ENCODE peak calls at places on chromosome 20, in five cellular contexts. A, Z, Q, H and S are unnamed samples.

GRCh38 chr20:10578607-10579006 is 95.2 kb downstream of the JAG1 start:
- DNase-seq in Q (peak), Z (no peak), H (no peak), A (peak), S (no peak)

GRCh38 chr20:55714082-55714481 is 291.2 kb downstream of the CBLN4 start:
- DNase-seq in H (no peak), Q (no peak), A (no peak), Z (no peak), S (no peak)

GRCh38 chr20:8330316-8330784 is 198.3 kb downstream of the PLCB1 start:
- DNase-seq in Q (no peak), A (no peak), H (no peak), Z (no peak), S (no peak)

GRCh38 chr20:8721098-8721497 is 347.8 kb upstream of the PLCB4 start:
- DNase-seq in A (peak), Z (peak), Q (peak), H (peak), S (peak)

GRCh38 chr20:47357296-47358051 is 975 bp upstream of the ZMYND8 start:
- DNase-seq in Q (peak), Z (peak), A (peak), H (no peak), S (peak)

GRCh38 chr20:46767127-46767761 is 57.8 kb downstream of the SLC2A10 start:
- DNase-seq in Z (peak), Q (peak), H (no peak), A (peak), S (peak)

GRCh38 chr20:32823078-32823477 is 3.3 kb downstream of the MAPRE1 start:
- DNase-seq in Z (no peak), H (no peak), A (no peak), Q (peak), S (no peak)

GRCh38 chr20:58852559-58853271 is at the start of gene GNAS:
- DNase-seq in H (no peak), Z (peak), Q (peak), A (no peak), S (peak)

GRCh38 chr20:45469336-45470261 is at the start of gene WFDC2:
- DNase-seq in Q (no peak), H (no peak), Z (no peak), A (no peak), S (peak)

GRCh38 chr20:48107560-48107959 is 322.3 kb upstream of the SULF2 start:
- DNase-seq in Q (no peak), Z (no peak), H (no peak), A (no peak), S (no peak)

GRCh38 chr20:43194187-43194586 is 4.5 kb upstream of the PTPRT start:
- DNase-seq in A (no peak), H (no peak), Q (no peak), Z (no peak), S (no peak)

GRCh38 chr20:6731951-6732580 is 35.4 kb upstream of the BMP2 start:
- DNase-seq in H (no peak), A (no peak), Z (no peak), Q (no peak), S (no peak)

GRCh38 chr20:63707558-63708300 is at the start of the genes ARFRP1 and ZGPAT:
- DNase-seq in Z (peak), A (peak), Q (peak), H (no peak), S (peak)

GRCh38 chr20:58416832-58417231 is 27.8 kb downstream of the VAPB start:
- DNase-seq in Q (no peak), H (no peak), A (no peak), Z (no peak), S (no peak)

GRCh38 chr20:56974499-56975250 is 291.8 kb downstream of the BMP7 start:
- DNase-seq in A (peak), Q (peak), Z (peak), H (no peak), S (peak)

GRCh38 chr20:8670900-8671229 is 398.0 kb upstream of the PLCB4 start:
- DNase-seq in Q (no peak), Z (no peak), A (no peak), H (no peak), S (no peak)

GRCh38 chr20:49739042-49739441 is 25.4 kb upstream of the B4GALT5 start:
- DNase-seq in A (no peak), Z (no peak), Q (no peak), H (no peak), S (no peak)

GRCh38 chr20:49866051-49866450 is 49.3 kb downstream of the SPATA2 start:
- DNase-seq in H (peak), A (no peak), Z (no peak), Q (no peak), S (no peak)

GRCh38 chr20:4836473-4836872 is 114.8 kb downstream of the PRND start:
- DNase-seq in Z (no peak), Q (no peak), H (no peak), A (no peak), S (no peak)

GRCh38 chr20:54550776-54551396 is 75.5 kb downstream of the DOK5 start:
- DNase-seq in Z (no peak), H (no peak), A (no peak), Q (no peak), S (no peak)

GRCh38 chr20:63553933-63554290 is at the start of gene FNDC11:
- DNase-seq in H (no peak), Z (peak), A (no peak), Q (no peak), S (peak)

GRCh38 chr20:16349518-16350295 is 223.5 kb downstream of the KIF16B start:
- DNase-seq in A (no peak), Z (no peak), H (no peak), Q (no peak), S (no peak)

GRCh38 chr20:38211200-38212097 is 46.4 kb upstream of the TGM2 start:
- DNase-seq in H (no peak), Z (no peak), A (no peak), Q (no peak), S (no peak)

GRCh38 chr20:46558511-46558959 is 8.1 kb upstream of the OCSTAMP start:
- DNase-seq in Z (no peak), A (no peak), H (no peak), Q (peak), S (no peak)

GRCh38 chr20:59145926-59146800 is 17.5 kb upstream of the ZNF831 start:
- DNase-seq in H (no peak), Z (no peak), Q (no peak), A (no peak), S (no peak)

GRCh38 chr20:9616455-9616805 is 102.0 kb downstream of the LAMP5 start:
- DNase-seq in A (no peak), Q (no peak), H (no peak), Z (no peak), S (peak)

GRCh38 chr20:9021699-9022098 is 47.2 kb upstream of the PLCB4 start:
- DNase-seq in Z (no peak), H (no peak), Q (no peak), A (no peak), S (peak)

GRCh38 chr20:59159091-59159821 is 4.4 kb upstream of the ZNF831 start:
- DNase-seq in Q (no peak), H (no peak), A (no peak), Z (no peak), S (peak)

GRCh38 chr20:33832113-33832853 is 21.1 kb downstream of the CHMP4B start:
- DNase-seq in Q (no peak), A (no peak), Z (no peak), H (no peak), S (peak)

GRCh38 chr20:9225879-9226278 is 157.0 kb downstream of the PLCB4 start:
- DNase-seq in H (no peak), Z (no peak), Q (no peak), A (no peak), S (no peak)

GRCh38 chr20:57544838-57545564 is 15.9 kb upstream of the PCK1 start:
- DNase-seq in A (no peak), Z (peak), Q (no peak), H (no peak), S (no peak)

GRCh38 chr20:32189691-32190607 is 17.6 kb downstream of the PLAGL2 start:
- DNase-seq in Z (no peak), Q (no peak), A (no peak), H (no peak), S (peak)

GRCh38 chr20:38139919-38140753 is 24.9 kb downstream of the TGM2 start:
- DNase-seq in A (no peak), Z (no peak), H (no peak), Q (no peak), S (no peak)

GRCh38 chr20:57013741-57014140 is 252.7 kb downstream of the BMP7 start:
- DNase-seq in Z (peak), Q (no peak), A (no peak), H (no peak), S (peak)

GRCh38 chr20:19958243-19958642 is 58.9 kb upstream of the NAA20 start:
- DNase-seq in Z (no peak), H (no peak), Q (no peak), A (no peak), S (no peak)

GRCh38 chr20:22836211-22836610 is 198.9 kb upstream of the SSTR4 start:
- DNase-seq in H (no peak), Q (no peak), Z (no peak), A (no peak), S (no peak)

GRCh38 chr20:22838001-22838400 is 197.1 kb upstream of the SSTR4 start:
- DNase-seq in A (no peak), H (no peak), Z (no peak), Q (no peak), S (no peak)

GRCh38 chr20:22834651-22835256 is 200.4 kb upstream of the SSTR4 start:
- DNase-seq in Z (no peak), A (no peak), H (no peak), Q (no peak), S (no peak)

GRCh38 chr20:22833851-22834250 is 201.3 kb upstream of the SSTR4 start:
- DNase-seq in H (no peak), Z (peak), Q (no peak), A (no peak), S (no peak)

GRCh38 chr20:22836877-22837276 is 198.2 kb upstream of the SSTR4 start:
- DNase-seq in Z (peak), Q (no peak), H (no peak), A (no peak), S (no peak)
- TF ChIP-seq REST in Z (no peak), Q (no peak), H (no peak), A (no peak), S (no peak)

GRCh38 chr20:51189814-51190782 is 167.2 kb upstream of the KCNG1 start:
- DNase-seq in A (no peak), H (no peak), Q (no peak), Z (no peak), S (no peak)

GRCh38 chr20:51185277-51185676 is 162.4 kb upstream of the KCNG1 start:
- DNase-seq in H (no peak), Q (no peak), A (no peak), Z (peak), S (no peak)

GRCh38 chr20:51188941-51189340 is 166.0 kb upstream of the KCNG1 start:
- DNase-seq in A (no peak), Q (no peak), H (no peak), Z (no peak), S (no peak)

GRCh38 chr20:51185861-51186260 is 163.0 kb upstream of the KCNG1 start:
- DNase-seq in Z (no peak), H (no peak), A (no peak), Q (no peak), S (no peak)

GRCh38 chr20:51187318-51187717 is 164.4 kb upstream of the KCNG1 start:
- DNase-seq in Z (no peak), A (no peak), Q (no peak), H (no peak), S (no peak)
- TF ChIP-seq EZH2 in Z (no peak), A (no peak), Q (no peak), H (no peak), S (no peak)

GRCh38 chr20:2691663-2692035 is 931 bp upstream of the EBF4 start:
- DNase-seq in Z (no peak), Q (no peak), H (no peak), A (no peak), S (no peak)

GRCh38 chr20:2693286-2693995 is 861 bp downstream of the EBF4 start:
- DNase-seq in Q (no peak), H (no peak), Z (no peak), A (no peak), S (peak)

GRCh38 chr20:2691127-2691526 is 1.5 kb upstream of the EBF4 start:
- DNase-seq in Q (no peak), A (no peak), Z (no peak), H (no peak), S (no peak)

GRCh38 chr20:2692886-2693285 is 306 bp downstream of the EBF4 start:
- DNase-seq in Q (no peak), H (no peak), Z (peak), A (no peak), S (no peak)

GRCh38 chr20:2692036-2692885 is at the start of gene EBF4:
- DNase-seq in Z (peak), H (no peak), Q (no peak), A (no peak), S (peak)
- TF ChIP-seq REST in Z (no peak), H (no peak), Q (no peak), A (no peak), S (no peak)

GRCh38 chr20:62551408-62552323 is 75.9 kb upstream of the GATA5 start:
- DNase-seq in A (no peak), Z (no peak), Q (no peak), H (no peak), S (peak)
- TF ChIP-seq EZH2 in A (no peak), Z (peak), Q (peak), H (no peak), S (no peak)

GRCh38 chr20:44215125-44215524 is 4.6 kb upstream of the OSER1 start:
- DNase-seq in Z (peak), A (peak), Q (peak), H (no peak), S (peak)
- TF ChIP-seq REST in Z (no peak), A (no peak), Q (no peak), H (no peak), S (no peak)

GRCh38 chr20:51801220-51801991 is 915 bp downstream of the SALL4 start:
- DNase-seq in Q (no peak), Z (no peak), H (no peak), A (no peak), S (peak)
- TF ChIP-seq EZH2 in Q (no peak), Z (no peak), H (no peak), A (no peak), S (no peak)

GRCh38 chr20:36113566-36114247 is 40.8 kb upstream of the EPB41L1 start:
- DNase-seq in Q (no peak), A (no peak), H (peak), Z (no peak), S (peak)

GRCh38 chr20:36112112-36112511 is 42.4 kb upstream of the EPB41L1 start:
- DNase-seq in Z (no peak), Q (no peak), A (no peak), H (no peak), S (no peak)

GRCh38 chr20:36110936-36111445 is 43.5 kb upstream of the EPB41L1 start:
- DNase-seq in Z (no peak), A (no peak), H (no peak), Q (no peak), S (no peak)

GRCh38 chr20:36114707-36115106 is 39.8 kb upstream of the EPB41L1 start:
- DNase-seq in H (no peak), A (no peak), Z (no peak), Q (no peak), S (no peak)

DNA sequence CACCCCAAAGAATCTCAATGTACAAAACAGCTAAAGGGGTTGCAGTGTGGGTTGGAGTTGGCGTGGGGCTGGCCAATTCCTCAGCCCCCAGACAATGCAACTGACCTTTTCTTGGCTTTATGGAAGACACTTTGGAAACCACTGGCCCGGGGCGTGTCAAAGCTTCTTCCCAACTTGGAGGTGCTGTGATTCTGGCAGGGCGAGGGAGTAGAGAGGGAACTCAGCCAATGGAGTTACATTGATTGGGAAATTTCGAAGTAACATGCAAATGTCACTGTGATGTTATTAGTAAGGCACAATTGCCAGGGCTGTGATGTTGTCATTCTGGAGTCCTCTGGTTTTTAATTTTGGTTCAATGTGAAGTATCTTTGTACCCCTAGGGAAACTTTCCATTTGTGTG is 41.5 kb upstream of the EPB41L1 start:
- DNase-seq in Z (no peak), A (no peak), H (no peak), Q (no peak), S (no peak)
- TF ChIP-seq REST in Z (no peak), A (no peak), H (no peak), Q (no peak), S (no peak)

GRCh38 chr20:13221673-13222318 is 722 bp downstream of the ISM1 start:
- DNase-seq in Q (peak), H (no peak), A (peak), Z (no peak), S (peak)

GRCh38 chr20:13221313-13221672 is 219 bp downstream of the ISM1 start:
- DNase-seq in Q (no peak), A (no peak), Z (no peak), H (no peak), S (no peak)

GRCh38 chr20:13219327-13220193 is 1.5 kb upstream of the ISM1 start:
- DNase-seq in Z (no peak), Q (no peak), H (no peak), A (no peak), S (peak)

GRCh38 chr20:13220857-13221297 is at the start of gene ISM1:
- DNase-seq in H (no peak), Z (no peak), A (no peak), Q (no peak), S (peak)

DNA sequence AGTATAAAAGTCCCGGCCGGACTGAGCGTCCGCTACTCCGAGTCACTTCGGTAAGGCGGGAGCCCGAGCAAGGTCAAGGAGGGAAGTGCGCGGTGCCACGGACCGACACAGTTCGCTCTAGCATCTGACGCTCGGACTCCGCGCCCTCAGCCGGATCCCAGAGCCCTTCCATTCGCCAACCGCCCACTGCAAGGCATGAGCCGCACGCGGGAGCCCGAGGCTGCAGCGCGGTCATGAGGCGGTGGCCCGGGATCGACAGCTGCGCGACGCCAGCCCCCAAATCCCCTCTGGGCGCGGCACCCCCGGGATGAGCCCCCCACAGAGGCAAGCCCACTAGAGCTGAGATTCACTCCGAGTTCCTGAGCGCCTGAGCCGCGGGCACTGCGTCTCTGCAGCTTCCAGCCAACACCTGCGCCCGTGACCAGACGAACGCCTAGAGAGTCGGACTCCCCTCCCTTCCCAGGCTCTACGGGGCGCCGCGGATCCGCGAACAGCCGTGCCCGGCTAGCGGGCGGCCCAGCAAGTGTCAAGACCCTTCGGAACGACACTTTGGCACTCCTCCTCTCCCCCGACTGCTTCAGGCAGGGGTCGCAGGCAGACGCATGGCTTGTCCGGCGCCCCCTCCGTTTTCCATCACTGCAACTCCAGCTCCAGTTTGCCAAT is 749 bp upstream of the ISM1 start:
- DNase-seq in H (no peak), Z (no peak), Q (no peak), A (no peak), S (peak)
- TF ChIP-seq EZH2 in H (no peak), Z (no peak), Q (peak), A (no peak), S (no peak)

GRCh38 chr20:40276291-40276690 is 412.7 kb downstream of the MAFB start:
- DNase-seq in H (no peak), Z (no peak), Q (no peak), A (no peak), S (no peak)
- TF ChIP-seq REST in H (no peak), Z (no peak), Q (no peak), A (no peak), S (no peak)

GRCh38 chr20:3730803-3731370 is 1.6 kb upstream of the HSPA12B start:
- DNase-seq in H (no peak), Z (no peak), Q (no peak), A (no peak), S (no peak)

GRCh38 chr20:3733119-3733995 is 872 bp downstream of the HSPA12B start:
- DNase-seq in A (no peak), Q (no peak), Z (no peak), H (no peak), S (no peak)

GRCh38 chr20:3732327-3733118 is at the start of gene HSPA12B:
- DNase-seq in H (no peak), A (no peak), Z (no peak), Q (no peak), S (peak)

GRCh38 chr20:3729811-3730550 is 2.5 kb upstream of the HSPA12B start:
- DNase-seq in A (no peak), Z (no peak), H (no peak), Q (no peak), S (no peak)

DNA sequence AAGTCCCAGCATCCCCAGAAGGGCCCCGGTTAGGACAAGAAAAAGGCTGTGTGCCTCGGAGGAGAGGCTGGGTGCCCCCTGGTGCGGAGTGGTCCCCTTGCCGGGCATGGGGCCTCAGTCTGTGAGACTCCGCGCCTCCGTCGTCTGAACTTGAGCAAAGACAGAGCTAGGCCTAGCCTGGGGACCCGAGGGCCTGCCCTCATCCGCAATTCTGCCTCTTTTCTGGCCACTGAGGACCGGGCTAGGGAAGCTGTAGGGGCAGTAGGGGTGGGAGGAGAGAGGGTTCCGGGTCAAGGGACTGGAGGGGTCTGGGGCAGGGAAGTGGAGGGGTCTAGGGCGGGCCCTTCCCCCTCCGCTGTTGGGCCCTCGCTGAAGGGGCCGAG is 550 bp upstream of the HSPA12B start:
- DNase-seq in Z (no peak), A (no peak), Q (no peak), H (no peak), S (peak)
- TF ChIP-seq EZH2 in Z (no peak), A (no peak), Q (no peak), H (no peak), S (no peak)